ENCODE peak calls at places on chromosomes 13 and 19, in eight cellular contexts. S, M, A, W, I, L, K and J are unnamed samples. For H4K20me1, the result is how much of the 10 kb centered on the place peaks cover.

GRCh38 chr13:41457589-41458186 is 338 bp downstream of the RGCC start:
- DNase-seq in W (peak), K (no peak), I (no peak), L (peak), A (peak), M (peak), S (no peak), J (no peak)

GRCh38 chr19:2527716-2528115 is 51.8 kb downstream of the GADD45B start:
- DNase-seq in A (no peak), S (no peak), M (no peak), I (no peak), L (no peak), W (no peak), K (peak), J (no peak)

GRCh38 chr19:36573948-36574726 is 1.0 kb upstream of the ZNF529 start:
- DNase-seq in L (peak), M (peak), A (peak), S (peak), K (no peak), I (no peak), W (no peak), J (peak)

GRCh38 chr19:42529248-42529764 is 1.0 kb upstream of the CEACAM1 start:
- DNase-seq in L (peak), I (peak), K (peak), W (peak), A (peak), M (peak), S (no peak), J (peak)

GRCh38 chr13:23620211-23620610 is 50.0 kb downstream of the TNFRSF19 start:
- DNase-seq in I (no peak), L (no peak), K (no peak), W (no peak), S (no peak), M (no peak), A (peak), J (no peak)

GRCh38 chr13:21957833-21958232 is 287.0 kb downstream of the FGF9 start:
- DNase-seq in S (no peak), K (no peak), I (no peak), M (no peak), L (no peak), W (no peak), A (peak), J (no peak)

GRCh38 chr13:38687246-38688229 is 661 bp downstream of the FREM2 start:
- DNase-seq in S (peak), K (peak), M (peak), W (no peak), I (peak), L (peak), A (peak), J (peak)

GRCh38 chr13:82447452-82448030 is 1434.7 kb downstream of the SLITRK1 start:
- DNase-seq in M (no peak), L (no peak), I (no peak), S (no peak), A (no peak), K (no peak), W (no peak), J (no peak)

GRCh38 chr13:83048419-83048818 is 833.9 kb downstream of the SLITRK1 start:
- DNase-seq in M (no peak), L (no peak), I (no peak), S (peak), K (no peak), W (no peak), A (peak), J (no peak)

GRCh38 chr19:10105241-10106099 is 692 bp upstream of the PPAN start:
- DNase-seq in L (no peak), S (no peak), W (peak), K (no peak), A (peak), M (no peak), I (no peak), J (no peak)

GRCh38 chr13:23796546-23796945 is 92.7 kb downstream of the MIPEP start:
- DNase-seq in K (no peak), M (no peak), A (no peak), L (no peak), S (no peak), I (no peak), W (no peak), J (peak)

GRCh38 chr13:20422362-20422761 is 103.3 kb downstream of the CRYL1 start:
- DNase-seq in K (no peak), W (no peak), I (no peak), L (no peak), S (no peak), M (no peak), A (no peak), J (no peak)

GRCh38 chr13:44904982-44905381 is 84.3 kb downstream of the NUFIP1 start:
- DNase-seq in L (peak), I (no peak), M (no peak), W (no peak), S (peak), A (peak), K (no peak), J (peak)

GRCh38 chr13:44715287-44716224 is 139.4 kb upstream of the TSC22D1 start:
- DNase-seq in I (no peak), K (no peak), W (no peak), A (peak), S (peak), L (no peak), M (no peak), J (no peak)

GRCh38 chr13:40490086-40490723 is 176.2 kb downstream of the FOXO1 start:
- DNase-seq in A (no peak), S (no peak), L (no peak), I (no peak), W (no peak), M (no peak), K (no peak), J (no peak)

GRCh38 chr13:41813426-41813825 is 147.5 kb downstream of the VWA8 start:
- DNase-seq in W (no peak), A (peak), I (no peak), M (no peak), K (no peak), L (no peak), S (peak), J (peak)

GRCh38 chr13:45434556-45435371 is 16.6 kb upstream of the SLC25A30 start:
- DNase-seq in K (no peak), A (no peak), S (no peak), M (no peak), W (no peak), L (peak), I (no peak), J (no peak)

GRCh38 chr19:51803529-51803928 is 8.6 kb downstream of the FPR3 start:
- DNase-seq in L (no peak), W (no peak), S (no peak), I (no peak), A (no peak), K (no peak), M (peak), J (no peak)

GRCh38 chr13:33182729-33183128 is 102.8 kb downstream of the STARD13 start:
- DNase-seq in K (no peak), I (no peak), L (no peak), A (no peak), W (no peak), M (no peak), S (no peak), J (no peak)

GRCh38 chr19:38210458-38210987 is 13.5 kb downstream of the DPF1 start:
- DNase-seq in A (peak), L (peak), S (no peak), K (peak), W (no peak), I (peak), M (peak), J (peak)

GRCh38 chr13:36913463-36913862 is 6.6 kb downstream of the SMAD9 start:
- DNase-seq in S (no peak), K (no peak), L (no peak), I (no peak), W (no peak), M (no peak), A (no peak), J (no peak)

GRCh38 chr13:99687728-99688397 is 186.6 kb downstream of the TM9SF2 start:
- DNase-seq in A (no peak), S (peak), I (peak), W (no peak), K (peak), L (no peak), M (peak), J (peak)
- H4K20me1 ChIP-seq in A (under half), S (under half), I (under half), W (under half), K (under half), L (under half), M (under half), J (under half)

GRCh38 chr19:7994923-7995682 is 10.3 kb downstream of the ELAVL1 start:
- DNase-seq in I (no peak), W (no peak), A (no peak), M (no peak), L (no peak), K (no peak), S (no peak), J (no peak)

GRCh38 chr19:7993560-7993959 is 11.9 kb downstream of the ELAVL1 start:
- DNase-seq in I (no peak), S (no peak), W (no peak), K (no peak), L (no peak), M (no peak), A (no peak), J (no peak)

GRCh38 chr19:7998081-7998480 is 7.4 kb downstream of the ELAVL1 start:
- DNase-seq in S (peak), W (no peak), I (no peak), K (no peak), L (no peak), M (no peak), A (peak), J (peak)

GRCh38 chr19:7994114-7994513 is 11.3 kb downstream of the ELAVL1 start:
- DNase-seq in W (peak), A (no peak), L (no peak), S (no peak), M (peak), K (peak), I (no peak), J (no peak)

DNA sequence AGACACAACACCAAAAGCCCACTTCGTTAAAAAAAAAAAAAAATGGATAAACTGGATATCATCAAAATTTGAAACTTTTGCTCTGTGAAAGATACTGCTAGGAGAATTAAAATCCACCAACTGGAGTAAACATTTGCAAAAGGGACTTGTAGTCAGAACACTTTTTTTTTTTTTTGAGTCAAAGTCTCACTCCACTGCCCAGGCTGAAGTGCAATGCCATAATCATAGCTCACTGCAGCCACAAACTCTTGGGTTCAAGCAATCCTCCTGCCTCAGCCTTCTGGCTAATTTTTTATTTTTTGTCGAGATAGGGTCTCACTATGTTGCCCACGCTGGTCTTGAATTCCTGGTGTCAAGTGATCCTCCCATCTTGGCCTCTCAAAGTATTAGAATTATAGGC is 9.7 kb downstream of the ELAVL1 start:
- DNase-seq in S (no peak), L (no peak), K (no peak), A (no peak), W (no peak), M (no peak), I (no peak), J (no peak)
- H4K20me1 ChIP-seq in S (half or more), L (half or more), K (under half), A (under half), W (under half), M (half or more), I (half or more), J (under half)

DNA sequence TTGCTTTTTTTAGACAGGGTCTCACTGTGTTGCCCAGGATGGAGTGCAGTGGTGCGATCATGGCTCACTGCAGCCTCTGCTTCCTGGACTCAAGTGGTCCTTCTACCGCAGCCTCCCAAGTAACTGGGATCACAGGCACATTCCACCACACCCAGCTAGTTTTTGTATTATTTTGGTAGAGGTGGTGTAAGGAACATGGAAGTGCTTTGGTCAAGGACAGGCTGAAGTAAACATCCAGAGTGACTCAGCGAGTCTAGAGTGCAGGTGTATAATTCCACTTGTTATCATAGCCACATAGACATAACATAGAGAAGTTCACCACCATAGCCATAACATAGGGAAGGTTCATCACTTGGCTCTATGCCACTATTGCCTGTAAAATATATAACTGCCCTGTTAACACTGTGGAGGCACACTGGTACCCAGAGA is 98.6 kb downstream of the RBM26 start:
- DNase-seq in S (no peak), I (no peak), W (no peak), M (no peak), K (no peak), A (no peak), L (no peak), J (no peak)
- H4K20me1 ChIP-seq in S (under half), I (under half), W (under half), M (under half), K (under half), A (under half), L (under half), J (under half)

GRCh38 chr19:7924651-7925170 is 1.2 kb downstream of the CTXN1 start:
- DNase-seq in M (peak), W (no peak), I (peak), A (no peak), K (no peak), L (no peak), S (no peak), J (no peak)
- H4K20me1 ChIP-seq in M (under half), W (under half), I (half or more), A (under half), K (under half), L (under half), S (under half), J (under half)

GRCh38 chr13:109769921-109770320 is 16.5 kb downstream of the IRS2 start:
- DNase-seq in W (no peak), S (no peak), A (no peak), K (no peak), I (no peak), M (no peak), L (no peak), J (no peak)

GRCh38 chr13:109768176-109768575 is 18.2 kb downstream of the IRS2 start:
- DNase-seq in S (no peak), M (no peak), L (no peak), K (no peak), A (no peak), I (no peak), W (no peak), J (no peak)

GRCh38 chr13:109770436-109770835 is 15.9 kb downstream of the IRS2 start:
- DNase-seq in A (no peak), M (no peak), I (no peak), K (no peak), W (no peak), S (no peak), L (no peak), J (no peak)

GRCh38 chr13:109768616-109769015 is 17.8 kb downstream of the IRS2 start:
- DNase-seq in K (no peak), A (no peak), W (no peak), I (no peak), M (no peak), L (no peak), S (no peak), J (no peak)

DNA sequence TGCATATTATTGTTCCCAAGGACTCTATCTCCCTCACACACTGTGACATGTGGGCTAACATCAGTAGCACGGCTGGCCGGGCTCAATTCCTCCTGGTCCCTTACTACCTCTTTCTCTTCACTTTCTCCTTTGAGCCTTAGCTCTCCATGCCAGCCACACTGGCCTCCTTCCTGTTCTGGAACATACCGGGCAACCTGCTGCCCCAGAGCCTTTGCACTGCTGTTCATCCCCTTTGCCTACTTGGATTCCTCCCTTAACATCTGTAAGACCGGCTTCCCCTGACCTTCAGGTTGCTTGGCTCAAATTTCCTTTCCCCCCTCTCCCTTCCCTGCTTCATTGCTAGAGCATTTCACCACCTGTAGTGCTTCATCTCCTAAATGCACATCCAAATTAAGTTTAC is 17.1 kb downstream of the IRS2 start:
- DNase-seq in A (no peak), W (no peak), L (no peak), S (no peak), I (no peak), K (no peak), M (no peak), J (no peak)
- H4K20me1 ChIP-seq in A (under half), W (under half), L (half or more), S (half or more), I (under half), K (under half), M (under half), J (under half)

DNA sequence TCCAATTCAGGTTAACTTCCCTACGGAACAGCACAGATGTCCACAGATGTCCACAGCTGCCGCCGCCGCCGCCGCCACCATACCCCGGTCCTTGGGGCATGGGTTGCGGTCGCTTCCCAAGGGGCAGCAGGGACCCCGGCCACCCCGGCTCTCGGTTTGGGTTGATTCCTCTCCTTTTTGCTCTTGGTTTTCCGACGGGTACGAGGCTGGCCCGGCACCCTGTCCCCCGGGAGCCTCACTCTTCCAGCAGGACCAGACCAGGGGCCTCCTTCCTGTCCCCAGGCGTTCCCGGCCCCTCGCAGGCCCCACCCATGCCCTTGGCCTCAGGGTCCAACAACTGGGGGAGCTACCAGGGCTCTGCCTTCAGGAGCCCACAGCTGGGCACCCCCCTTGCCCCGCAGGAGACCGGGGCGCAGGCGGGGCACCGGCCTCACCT is 28.0 kb downstream of the ZBTB7A start:
- DNase-seq in W (no peak), A (no peak), M (no peak), I (no peak), S (no peak), L (no peak), K (no peak), J (no peak)
- H4K20me1 ChIP-seq in W (under half), A (under half), M (under half), I (under half), S (under half), L (under half), K (under half), J (under half)

DNA sequence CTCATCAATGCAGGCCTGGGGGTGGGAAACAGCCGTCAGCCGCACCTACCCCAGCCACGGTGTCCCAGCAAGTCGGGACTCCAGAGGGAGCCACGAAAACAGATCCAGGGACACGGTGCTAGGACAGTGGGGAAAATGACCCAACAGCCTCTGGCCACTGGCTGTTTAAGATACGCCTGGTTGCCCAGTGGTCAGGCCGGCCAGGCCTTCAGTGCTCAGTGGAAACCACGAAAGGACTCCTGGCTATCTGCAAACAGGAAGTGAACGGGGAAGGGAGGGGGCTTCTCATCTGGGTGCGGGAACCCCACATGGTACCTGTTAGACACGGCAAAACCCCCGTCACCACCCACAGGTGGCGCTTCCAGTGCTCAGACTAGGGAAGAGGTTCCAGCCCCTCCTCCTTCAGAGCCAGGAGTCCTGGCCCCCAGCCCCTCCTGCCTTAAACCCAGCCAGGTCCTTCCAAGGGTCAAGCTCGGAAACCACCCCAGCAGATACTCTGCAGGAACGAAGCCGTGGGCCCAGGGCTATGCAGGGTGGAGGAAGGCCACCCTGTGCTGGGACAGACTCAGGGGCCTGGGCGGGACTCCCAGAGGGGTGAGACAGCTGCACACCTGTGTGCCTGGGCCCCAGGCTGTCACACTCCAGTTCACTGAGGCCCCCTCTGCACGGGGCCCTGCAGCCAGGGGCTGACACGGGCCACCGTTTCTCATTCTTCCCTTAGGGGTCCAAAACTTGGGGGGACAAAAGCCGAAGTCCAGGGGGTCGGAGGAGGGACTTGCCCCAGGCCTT is 4.5 kb downstream of the PPP1R12C start:
- DNase-seq in I (no peak), W (peak), A (no peak), M (peak), S (no peak), L (peak), K (peak), J (no peak)
- H4K20me1 ChIP-seq in I (half or more), W (under half), A (under half), M (under half), S (half or more), L (under half), K (under half), J (under half)

GRCh38 chr19:579842-580155 is 7.4 kb downstream of the BSG start:
- DNase-seq in L (no peak), W (no peak), S (no peak), M (no peak), A (no peak), K (no peak), I (no peak), J (no peak)
- H4K20me1 ChIP-seq in L (half or more), W (under half), S (half or more), M (under half), A (under half), K (under half), I (half or more), J (under half)

GRCh38 chr19:41308450-41309224 is 1.3 kb upstream of the CCDC97 start:
- DNase-seq in M (peak), I (peak), S (peak), L (peak), A (peak), K (peak), W (peak), J (peak)

GRCh38 chr19:41309225-41310030 is 544 bp upstream of the CCDC97 start:
- DNase-seq in A (peak), L (no peak), S (no peak), K (no peak), I (no peak), W (no peak), M (no peak), J (peak)

GRCh38 chr19:41307090-41307875 is 2.7 kb upstream of the CCDC97 start:
- DNase-seq in W (no peak), A (no peak), I (no peak), K (no peak), L (no peak), S (no peak), M (no peak), J (no peak)

GRCh38 chr19:41306394-41306793 is 3.6 kb upstream of the CCDC97 start:
- DNase-seq in S (no peak), A (no peak), I (no peak), L (no peak), M (no peak), K (no peak), W (no peak), J (no peak)

DNA sequence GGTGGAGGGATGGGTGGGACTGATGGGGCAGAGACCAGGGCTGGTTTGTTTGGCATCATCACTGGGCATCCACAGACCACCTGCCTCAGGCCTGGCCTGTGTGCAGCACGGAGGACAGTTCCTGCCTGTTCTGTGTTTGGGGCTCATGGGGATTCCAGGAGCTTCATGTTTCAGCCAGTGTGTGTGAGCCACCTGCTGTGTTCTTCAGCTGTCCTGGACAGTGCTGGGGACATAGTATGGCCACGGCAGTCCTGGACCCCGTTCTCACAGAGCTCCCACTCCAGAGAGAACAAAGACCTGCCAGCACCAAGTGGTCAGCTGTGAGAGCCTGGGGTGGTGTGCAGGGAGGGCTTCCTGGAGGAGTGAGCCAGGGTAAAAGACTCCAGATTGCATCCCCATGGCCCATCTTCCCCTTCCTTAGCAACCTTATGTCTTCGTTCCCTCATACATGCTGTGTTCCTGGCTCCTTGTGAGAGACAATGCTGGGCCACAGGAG is 2.0 kb upstream of the CCDC97 start:
- DNase-seq in K (no peak), M (no peak), A (no peak), L (no peak), W (no peak), I (no peak), S (no peak), J (no peak)
- H4K20me1 ChIP-seq in K (under half), M (under half), A (under half), L (under half), W (under half), I (under half), S (half or more), J (under half)